ENCODE peak calls at places on chromosomes 3 and 15, in four cellular contexts. A is stimulated activated naive CD8-positive, alpha-beta T cell treated with anti-CD3 and anti-CD28 coated beads, Interleukin-15, Interleukin-2, amounts not matched to agents 100 U/mL and 50 U/mL, for 24 hours; S is activated gamma-delta T cell treated with Interleukin-2 at 50 U/mL for 16 hours; F is activated T-cell treated with anti-CD3 and anti-CD28 coated beads for 4 hours. Q is an unnamed sample.

GRCh38 chr3:64138046-64138445 is 87.2 kb downstream of the PRICKLE2 start:
- DNase-seq in A (no peak), S (no peak), F (no peak), Q (no peak)

GRCh38 chr3:68996356-68996995 is 17.0 kb downstream of the EOGT start:
- DNase-seq in A (no peak), S (no peak), F (no peak), Q (no peak)

GRCh38 chr3:182479766-182480336 is 313.5 kb upstream of the ATP11B start:
- DNase-seq in A (no peak), S (no peak), F (no peak), Q (no peak)

GRCh38 chr15:43509002-43509922 is 8.1 kb upstream of the MAP1A start:
- DNase-seq in A (no peak), S (no peak), F (no peak), Q (no peak)

GRCh38 chr3:130935761-130936160 is 41.9 kb downstream of the ATP2C1 start:
- DNase-seq in A (no peak), S (no peak), F (no peak), Q (no peak)

GRCh38 chr3:159762238-159762637 is 226.4 kb upstream of the IL12A start:
- DNase-seq in A (no peak), S (no peak), F (no peak), Q (no peak)

GRCh38 chr3:71511446-71511845 is 72.1 kb downstream of the FOXP1 start:
- DNase-seq in A (no peak), S (no peak), F (no peak), Q (no peak)

GRCh38 chr15:74725241-74725774 is at the start of gene CYP1A1:
- DNase-seq in A (peak), S (peak), F (peak), Q (peak)

GRCh38 chr3:142112601-142113000 is 36.7 kb downstream of the TFDP2 start:
- DNase-seq in A (no peak), S (no peak), F (no peak), Q (no peak)

GRCh38 chr3:126544596-126545281 is 14.0 kb downstream of the C3orf22 start:
- DNase-seq in A (no peak), S (no peak), F (no peak), Q (peak)

GRCh38 chr15:90557651-90558084 is 27.9 kb downstream of the CRTC3 start:
- DNase-seq in A (no peak), S (no peak), F (no peak), Q (no peak)

GRCh38 chr3:3119393-3119851 is 7.3 kb upstream of the TRNT1 start:
- DNase-seq in A (peak), S (no peak), F (no peak), Q (no peak)

GRCh38 chr15:63212050-63212973 is 22.9 kb downstream of the RAB8B start:
- DNase-seq in A (no peak), S (no peak), F (no peak), Q (no peak)

GRCh38 chr3:38643592-38643991 is 5.9 kb downstream of the SCN5A start:
- DNase-seq in A (no peak), S (no peak), F (no peak), Q (peak)

GRCh38 chr15:87916208-87916607 is 340.3 kb downstream of the NTRK3 start:
- DNase-seq in A (no peak), S (no peak), F (no peak), Q (no peak)

GRCh38 chr3:100891033-100891432 is 102.2 kb downstream of the ABI3BP start:
- DNase-seq in A (no peak), S (no peak), F (no peak), Q (no peak)

GRCh38 chr3:32321095-32321835 is 70.4 kb upstream of the CMTM7 start:
- DNase-seq in A (no peak), S (no peak), F (no peak), Q (no peak)

GRCh38 chr3:18111702-18112311 is 313.3 kb downstream of the SATB1 start:
- DNase-seq in A (peak), S (no peak), F (no peak), Q (no peak)

GRCh38 chr3:176692172-176692923 is 504.9 kb downstream of the TBL1XR1 start:
- DNase-seq in A (no peak), S (no peak), F (no peak), Q (no peak)

GRCh38 chr3:123379041-123379830 is 69.7 kb downstream of the ADCY5 start:
- DNase-seq in A (no peak), S (no peak), F (no peak), Q (no peak)

GRCh38 chr15:80804970-80805495 is 25.9 kb downstream of the CEMIP start:
- DNase-seq in A (peak), S (no peak), F (no peak), Q (peak)

GRCh38 chr3:185678027-185678426 is 91.9 kb downstream of the SENP2 start:
- DNase-seq in A (no peak), S (no peak), F (no peak), Q (no peak)

GRCh38 chr3:99948467-99949089 is 130.9 kb downstream of the CMSS1 start:
- DNase-seq in A (no peak), S (no peak), F (no peak), Q (no peak)

GRCh38 chr3:52310861-52311566 is 5.1 kb upstream of the DNAH1 start:
- DNase-seq in A (peak), S (peak), F (peak), Q (peak)